ENCODE peak calls at places on chromosomes 4 and X, in eight cellular contexts. P is NCI-H1417, L is heart right ventricle, N is ureter, H is NCI-H510A treated with DMSO at 0.1 percent for 48 hours, T is GM19239, M is left lung, A is progenitor cell of endocrine pancreas. V is an unnamed sample.

GRCh38 chr4:182818926-182819730 is 98.1 kb downstream of the DCTD start:
- DNase-seq in P (no peak), L (no peak), N (no peak), H (no peak), T (no peak), M (peak; percentile 65), A (no peak), V (no peak)

GRCh38 chr4:154714339-154715040 is 29.3 kb upstream of the LRAT start:
- DNase-seq in P (no peak), L (no peak), N (no peak), H (no peak), T (no peak), M (no peak), A (no peak), V (no peak)

GRCh38 chr4:63106600-63106999 is 1302.7 kb downstream of the TECRL start:
- DNase-seq in P (no peak), L (no peak), N (no peak), H (no peak), T (no peak), M (no peak), A (no peak), V (no peak)

GRCh38 chrX:133608406-133608805 is 193.1 kb upstream of the GPC4 start:
- DNase-seq in P (no peak), L (no peak), N (no peak), H (no peak), T (no peak), M (no peak), A (no peak), V (no peak)

GRCh38 chr4:40140206-40140605 is 56.6 kb upstream of the RHOH start:
- DNase-seq in P (no peak), L (no peak), N (no peak), H (no peak), T (no peak), M (no peak), A (no peak), V (no peak)

GRCh38 chrX:129654652-129655546 is at the start of gene APLN:
- DNase-seq in P (peak; percentile 85), L (peak; percentile 58), N (peak; percentile 54), H (no peak), T (no peak), M (peak; percentile 77), A (no peak), V (no peak)

GRCh38 chr4:10460313-10461047 is 3.3 kb upstream of the ZNF518B start:
- DNase-seq in P (no peak), L (no peak), N (no peak), H (no peak), T (no peak), M (no peak), A (no peak), V (no peak)

GRCh38 chrX:38216642-38217041 is 4.0 kb downstream of the SRPX start:
- DNase-seq in P (no peak), L (no peak), N (no peak), H (no peak), T (no peak), M (no peak), A (no peak), V (no peak)

GRCh38 chr4:183266386-183266785 is 53.7 kb downstream of the CLDN22 start:
- DNase-seq in P (no peak), L (no peak), N (no peak), H (no peak), T (no peak), M (no peak), A (no peak), V (no peak)

GRCh38 chr4:8818063-8818881 is 53.4 kb downstream of the HMX1 start:
- DNase-seq in P (no peak), L (no peak), N (peak; percentile 30), H (no peak), T (no peak), M (peak; percentile 36), A (peak; percentile 6), V (no peak)

GRCh38 chr4:174739576-174739975 is 89.5 kb downstream of the GLRA3 start:
- DNase-seq in P (no peak), L (no peak), N (no peak), H (no peak), T (no peak), M (no peak), A (no peak), V (no peak)

GRCh38 chr4:1628892-1629703 is 55.0 kb downstream of the FAM53A start:
- DNase-seq in P (peak; percentile 26), L (peak; percentile 39), N (peak; percentile 61), H (peak; percentile 6), T (peak; percentile 93), M (peak; percentile 92), A (peak; percentile 80), V (peak; percentile 28)

GRCh38 chr4:100782356-100782755 is 264.5 kb upstream of the EMCN start:
- DNase-seq in P (no peak), L (no peak), N (no peak), H (no peak), T (no peak), M (no peak), A (no peak), V (no peak)

GRCh38 chr4:2259541-2260267 is 2.2 kb downstream of the MXD4 start:
- DNase-seq in P (no peak), L (peak; percentile 4), N (no peak), H (no peak), T (no peak), M (peak; percentile 67), A (peak; percentile 9), V (no peak)

GRCh38 chr4:73984736-73985527 is 3.1 kb downstream of the PPBP start:
- DNase-seq in P (no peak), L (no peak), N (no peak), H (no peak), T (no peak), M (no peak), A (no peak), V (no peak)

GRCh38 chr4:27176400-27176799 is 315.8 kb downstream of the STIM2 start:
- DNase-seq in P (peak; percentile 53), L (no peak), N (no peak), H (peak; percentile 62), T (no peak), M (no peak), A (no peak), V (no peak)

GRCh38 chr4:41077628-41078027 is 136.7 kb downstream of the APBB2 start:
- DNase-seq in P (no peak), L (no peak), N (no peak), H (no peak), T (no peak), M (no peak), A (no peak), V (peak; percentile 27)

GRCh38 chrX:104921606-104922205 is 298.8 kb downstream of the TEX13A start:
- DNase-seq in P (no peak), L (no peak), N (no peak), H (no peak), T (no peak), M (no peak), A (no peak), V (no peak)

GRCh38 chr4:2377241-2377640 is 41.2 kb downstream of the ZFYVE28 start:
- DNase-seq in P (no peak), L (no peak), N (no peak), H (no peak), T (no peak), M (no peak), A (no peak), V (no peak)

GRCh38 chrX:74389016-74389415 is 32.3 kb upstream of the SLC16A2 start:
- DNase-seq in P (no peak), L (no peak), N (no peak), H (no peak), T (no peak), M (no peak), A (no peak), V (no peak)

GRCh38 chr4:112807999-112808398 is 171.1 kb downstream of the LARP7 start:
- DNase-seq in P (no peak), L (no peak), N (no peak), H (no peak), T (no peak), M (no peak), A (no peak), V (no peak)

GRCh38 chr4:179492260-179492844 is 2050.1 kb upstream of the AGA start:
- DNase-seq in P (no peak), L (no peak), N (no peak), H (no peak), T (no peak), M (no peak), A (no peak), V (no peak)

GRCh38 chr4:24471623-24472510 is 112.5 kb downstream of the DHX15 start:
- DNase-seq in P (peak; percentile 51), L (peak; percentile 13), N (peak; percentile 53), H (no peak), T (no peak), M (peak; percentile 61), A (peak; percentile 15), V (peak; percentile 6)

GRCh38 chr4:41442818-41443217 is 95.1 kb upstream of the LIMCH1 start:
- DNase-seq in P (peak; percentile 36), L (no peak), N (no peak), H (peak; percentile 30), T (no peak), M (no peak), A (no peak), V (peak; percentile 22)

GRCh38 chr4:69126030-69126429 is 29.8 kb downstream of the UGT2B7 start:
- DNase-seq in P (no peak), L (no peak), N (no peak), H (no peak), T (no peak), M (no peak), A (no peak), V (no peak)

GRCh38 chr4:91064157-91064853 is 937.1 kb downstream of the CCSER1 start:
- DNase-seq in P (peak; percentile 83), L (peak; percentile 6), N (no peak), H (peak; percentile 85), T (no peak), M (no peak), A (no peak), V (no peak)

GRCh38 chr4:100954048-100954447 is 393.3 kb downstream of the PPP3CA start:
- DNase-seq in P (no peak), L (no peak), N (no peak), H (no peak), T (no peak), M (no peak), A (no peak), V (no peak)

GRCh38 chrX:134669378-134670098 is 11.3 kb upstream of the PLAC1 start:
- DNase-seq in P (no peak), L (no peak), N (no peak), H (no peak), T (no peak), M (no peak), A (no peak), V (no peak)

GRCh38 chrX:97638621-97639020 is 754.9 kb downstream of the RPA4 start:
- DNase-seq in P (no peak), L (no peak), N (no peak), H (no peak), T (no peak), M (no peak), A (no peak), V (no peak)

V was measured in prostate gland.